ENCODE peak calls at places on chromosomes 3 and 15, in five cellular contexts. G, W, N, R and K are unnamed samples.

GRCh38 chr3:171168086-171168485 is 141.6 kb upstream of the SLC2A2 start:
- DNase-seq in G (no peak), W (peak), N (no peak), R (no peak), K (no peak)

GRCh38 chr15:73116164-73116563 is 63.9 kb downstream of the NEO1 start:
- DNase-seq in G (no peak), W (no peak), N (no peak), R (no peak), K (no peak)

GRCh38 chr15:101315736-101316135 is 20.7 kb upstream of the SNRPA1 start:
- DNase-seq in G (no peak), W (no peak), N (peak), R (no peak), K (no peak)

GRCh38 chr3:12994357-12994606 is 78.9 kb downstream of the IQSEC1 start:
- DNase-seq in G (no peak), W (no peak), N (peak), R (peak), K (no peak)

GRCh38 chr3:187274977-187275338 is 16.6 kb downstream of the MASP1 start:
- DNase-seq in G (no peak), W (no peak), N (no peak), R (no peak), K (no peak)

GRCh38 chr3:55534876-55535275 is 47.8 kb upstream of the WNT5A start:
- DNase-seq in G (no peak), W (no peak), N (no peak), R (no peak), K (no peak)

GRCh38 chr3:101574388-101575156 is 592 bp downstream of the PCNP start:
- DNase-seq in G (peak), W (peak), N (peak), R (peak), K (no peak)

GRCh38 chr3:116155830-116156229 is 289.5 kb downstream of the LSAMP start:
- DNase-seq in G (no peak), W (no peak), N (no peak), R (no peak), K (no peak)

GRCh38 chr3:125398952-125399351 is 23.8 kb upstream of the ZNF148 start:
- DNase-seq in G (no peak), W (no peak), N (no peak), R (no peak), K (no peak)